ENCODE peak calls at places on chromosome 7, in four cellular contexts. Y, R, W and J are unnamed samples.

GRCh38 chr7:159098795-159099194 is 45.9 kb downstream of the VIPR2 start:
- DNase-seq in Y (no peak), R (no peak), W (peak; percentile 64), J (no peak)

GRCh38 chr7:37920619-37921339 is at the start of gene EPDR1:
- DNase-seq in R (peak; percentile 66), Y (peak; percentile 34), W (peak; percentile 80), J (no peak)

GRCh38 chr7:43391518-43391917 is 191.4 kb upstream of the STK17A start:
- DNase-seq in W (no peak), R (peak; percentile 3), Y (no peak), J (no peak)

GRCh38 chr7:6227294-6227846 is 45.1 kb downstream of the CYTH3 start:
- DNase-seq in W (no peak), Y (no peak), R (no peak), J (no peak)

GRCh38 chr7:10672186-10672585 is 301.5 kb upstream of the PHF14 start:
- DNase-seq in W (no peak), Y (no peak), R (no peak), J (no peak)

GRCh38 chr7:18495412-18496335 is at the start of gene HDAC9:
- DNase-seq in R (peak; percentile 86), Y (peak; percentile 64), W (peak; percentile 75), J (no peak)

GRCh38 chr7:74498996-74499834 is 45.5 kb downstream of the GTF2IRD1 start:
- DNase-seq in R (no peak), W (no peak), Y (no peak), J (no peak)

GRCh38 chr7:128729489-128729888 is 9.7 kb upstream of the CALU start:
- DNase-seq in Y (no peak), R (no peak), W (no peak), J (no peak)

GRCh38 chr7:131007439-131008330 is 273.7 kb upstream of the KLF14 start:
- DNase-seq in W (peak; percentile 84), R (peak; percentile 56), Y (peak; percentile 88), J (peak; percentile 61)

GRCh38 chr7:39265912-39266591 is 288.3 kb downstream of the POU6F2 start:
- DNase-seq in Y (no peak), W (no peak), R (no peak), J (no peak)

GRCh38 chr7:106462365-106462859 is 177.6 kb upstream of the NAMPT start:
- DNase-seq in W (no peak), Y (peak; percentile 62), R (peak; percentile 33), J (no peak)

GRCh38 chr7:66279912-66280311 is 74.8 kb downstream of the TPST1 start:
- DNase-seq in W (no peak), R (no peak), Y (no peak), J (no peak)

GRCh38 chr7:39589323-39590111 is 23.3 kb downstream of the YAE1 start:
- DNase-seq in R (peak; percentile 62), W (no peak), Y (peak; percentile 91), J (peak; percentile 13)

GRCh38 chr7:114660007-114660406 is 245.4 kb downstream of the FOXP2 start:
- DNase-seq in R (no peak), W (no peak), Y (peak; percentile 15), J (no peak)

DNA sequence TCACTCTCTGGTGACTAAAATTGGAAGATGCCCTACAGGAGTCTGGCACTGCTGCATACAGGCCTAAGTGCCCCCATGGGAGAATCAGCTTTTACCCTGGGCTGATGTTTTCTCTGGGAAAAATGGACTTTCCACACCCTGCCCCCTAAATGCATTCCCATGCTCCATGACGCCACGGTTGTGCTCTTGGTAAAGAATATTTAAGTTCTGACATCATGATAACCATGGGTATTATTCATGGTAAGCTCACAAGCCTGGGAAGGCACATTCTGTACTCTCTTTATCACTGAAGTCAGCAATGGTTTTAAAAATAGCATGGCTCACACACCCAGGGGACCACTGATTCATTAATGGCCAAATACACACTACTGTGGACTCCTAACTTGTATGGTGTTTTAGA is 43.4 kb downstream of the HIPK2 start:
- DNase-seq in Y (peak; percentile 99), W (no peak), R (no peak), J (no peak)
- H3K27ac ChIP-seq in Y (peak overlapping the region; percentile 48), W (no peak overlapping the region), R (peak overlapping the region; percentile 41), J (no peak overlapping the region)

DNA sequence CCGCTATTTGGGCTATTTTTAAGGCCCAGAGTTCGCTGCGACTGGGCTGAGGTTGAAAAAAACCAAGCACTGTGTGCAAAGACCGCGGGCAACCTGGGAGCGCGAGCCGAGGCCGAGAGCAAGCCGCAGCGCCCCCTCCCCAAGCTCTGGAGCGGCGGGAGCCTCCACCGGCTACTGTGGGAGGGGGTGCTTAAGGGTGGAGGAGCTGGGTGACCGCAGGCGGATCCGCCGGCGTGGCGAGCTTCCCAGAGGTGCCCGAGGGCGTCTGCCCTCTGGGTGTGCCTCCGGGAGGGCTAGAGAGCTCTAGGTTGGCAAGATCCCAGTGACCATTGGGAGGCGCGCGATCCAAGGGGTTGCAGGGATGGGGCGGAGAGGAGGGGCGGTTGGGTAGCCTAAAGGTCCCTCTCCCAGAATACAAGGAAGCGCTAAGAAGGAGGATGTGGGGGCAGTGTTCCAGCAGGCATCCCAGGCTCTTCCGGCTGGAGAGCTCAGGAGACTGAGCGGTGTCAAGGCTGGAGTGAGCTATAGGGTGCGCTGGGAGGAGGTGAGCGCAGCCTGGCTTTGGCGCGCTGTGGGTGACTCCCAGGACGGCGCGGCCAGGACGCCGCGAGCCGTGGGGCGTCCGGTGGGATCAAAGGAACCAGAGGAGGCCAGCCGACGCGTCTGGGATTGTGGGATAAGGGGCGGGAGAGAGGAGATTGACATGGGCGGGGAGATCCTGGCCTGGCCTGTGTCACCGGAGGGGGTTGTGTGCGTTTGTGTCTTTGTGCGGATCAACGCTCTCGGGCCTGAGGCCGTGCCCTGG is 8.0 kb downstream of the DLX5 start:
- DNase-seq in W (no peak), R (no peak), Y (no peak), J (no peak)
- H3K27me3 ChIP-seq in W (peaks cover 100% of the 10 kb centered on the region), R (peaks cover 100% of the 10 kb centered on the region), Y (peaks cover 100% of the 10 kb centered on the region), J (peaks cover 65% of the 10 kb centered on the region)

DNA sequence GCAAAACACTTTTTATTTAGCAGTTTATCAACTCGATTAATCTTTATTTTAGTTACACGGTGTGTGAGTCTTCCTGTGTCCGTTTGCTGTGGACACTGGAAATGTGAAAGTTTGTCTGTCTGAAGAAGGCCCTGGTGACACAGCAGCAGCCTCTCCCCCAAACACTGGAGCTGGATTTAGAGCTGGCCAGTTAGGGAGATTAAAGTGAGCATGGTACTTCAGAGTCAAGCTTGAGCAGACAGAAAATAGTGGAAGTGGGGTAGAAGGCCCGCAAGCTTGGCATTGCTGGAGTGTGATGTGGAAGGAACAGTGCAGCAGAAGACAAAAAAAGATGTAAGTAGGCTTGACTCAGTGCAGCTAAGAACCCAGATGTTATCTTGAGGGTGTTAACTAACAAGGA is 85.9 kb downstream of the POM121L12 start:
- DNase-seq in R (peak; percentile 26), Y (no peak), W (no peak), J (no peak)
- H3K27ac ChIP-seq in R (peak overlapping the region; percentile 78), Y (no peak overlapping the region), W (no peak overlapping the region), J (no peak overlapping the region)

GRCh38 chr7:143372070-143372469 is 9.1 kb upstream of the ZYX start:
- DNase-seq in W (peak; percentile 80), R (no peak), Y (no peak), J (peak; percentile 19)

GRCh38 chr7:143375298-143376034 is 5.7 kb upstream of the ZYX start:
- DNase-seq in R (no peak), Y (no peak), W (peak; percentile 80), J (peak; percentile 65)

GRCh38 chr7:143373255-143373794 is 7.8 kb upstream of the ZYX start:
- DNase-seq in R (no peak), W (no peak), Y (no peak), J (no peak)

GRCh38 chr7:143376396-143376795 is 4.7 kb upstream of the ZYX start:
- DNase-seq in W (peak; percentile 73), Y (no peak), R (no peak), J (no peak)

GRCh38 chr7:143374556-143374955 is 6.6 kb upstream of the ZYX start:
- DNase-seq in W (peak; percentile 66), Y (no peak), R (no peak), J (no peak)
- H3K27me3 ChIP-seq in W (no peaks in the 10 kb centered on the region), Y (no peaks in the 10 kb centered on the region), R (no peaks in the 10 kb centered on the region), J (no peaks in the 10 kb centered on the region)

DNA sequence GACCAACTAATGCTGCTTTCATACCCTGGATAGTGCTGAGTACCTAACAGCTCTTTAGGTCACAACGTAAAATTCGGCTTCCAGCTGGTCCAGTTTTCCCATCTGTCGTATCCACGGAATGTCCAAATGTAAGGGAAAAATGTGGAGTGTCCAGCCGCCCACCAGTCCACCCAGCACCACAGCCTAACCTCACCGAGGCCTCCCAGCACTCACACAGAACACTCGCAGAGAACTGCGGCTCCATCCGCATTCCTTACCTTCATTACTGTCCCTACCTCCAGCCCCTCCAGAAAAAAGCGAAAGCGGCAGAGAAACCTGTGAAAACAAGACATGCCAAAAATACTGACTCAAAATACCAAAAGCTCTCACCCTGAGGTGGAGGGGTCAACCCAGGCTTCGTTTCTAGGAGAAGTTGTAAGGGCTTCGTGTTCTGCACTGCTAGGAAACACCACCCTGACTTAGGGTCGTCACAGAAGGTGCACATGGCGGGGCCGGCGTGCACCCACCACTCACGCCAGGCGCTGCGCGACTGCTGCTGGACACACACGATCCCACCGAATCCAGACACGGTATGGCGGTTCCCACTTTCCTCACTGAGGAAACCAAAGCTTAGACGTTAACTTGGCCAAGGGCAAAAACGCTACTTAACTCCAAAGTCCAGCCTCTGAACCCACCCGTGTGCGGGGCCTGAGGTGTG is 73.9 kb downstream of the AMZ1 start:
- DNase-seq in R (no peak), W (no peak), Y (no peak), J (no peak)
- H3K27ac ChIP-seq in R (no peak overlapping the region), W (peak overlapping the region; percentile 81), Y (no peak overlapping the region), J (no peak overlapping the region)